ENCODE peak calls at places on chromosomes 16 and 17, in eight cellular contexts. I is tibial nerve, T is upper lobe of left lung, W is A549, D is ovary, F is transverse colon, P is H1, Y is stomach. O is an unnamed sample.

GRCh38 chr17:50364061-50364458 is 8.9 kb downstream of the MRPL27 start:
- DNase-seq in I (no peak), T (no peak), W (no peak), D (no peak), F (no peak), P (no peak), Y (no peak), O (peak)

GRCh38 chr16:84970447-84971127 is 40.7 kb downstream of the ZDHHC7 start:
- DNase-seq in I (peak), T (peak), W (peak), D (peak), F (peak), P (peak), Y (peak), O (peak)

GRCh38 chr16:22323173-22323997 is 26.2 kb downstream of the POLR3E start:
- DNase-seq in I (no peak), T (no peak), W (no peak), D (no peak), F (no peak), P (no peak), Y (no peak), O (no peak)

GRCh38 chr16:79698341-79698753 is 97.8 kb upstream of the MAF start:
- DNase-seq in I (no peak), T (no peak), W (no peak), D (peak), F (no peak), P (no peak), Y (no peak), O (peak)

GRCh38 chr17:50035930-50036329 is 20.0 kb upstream of the ITGA3 start:
- DNase-seq in I (peak), T (no peak), W (no peak), D (no peak), F (no peak), P (no peak), Y (no peak), O (no peak)

GRCh38 chr16:78065344-78065743 is 34.1 kb upstream of the WWOX start:
- DNase-seq in I (no peak), T (no peak), W (no peak), D (no peak), F (no peak), P (no peak), Y (no peak), O (no peak)

GRCh38 chr17:43309505-43310329 is 75.9 kb upstream of the RNU2-1 start:
- DNase-seq in I (no peak), T (no peak), W (no peak), D (no peak), F (no peak), P (no peak), Y (no peak), O (peak)

GRCh38 chr16:67565470-67566100 is 3.3 kb downstream of the CTCF start:
- DNase-seq in I (no peak), T (no peak), W (no peak), D (no peak), F (no peak), P (no peak), Y (no peak), O (peak)

GRCh38 chr16:71358464-71359031 is at the start of gene CALB2:
- DNase-seq in I (peak), T (peak), W (peak), D (peak), F (peak), P (peak), Y (peak), O (peak)

GRCh38 chr17:57257213-57257873 is 1.0 kb downstream of the MSI2 start:
- DNase-seq in I (no peak), T (no peak), W (no peak), D (no peak), F (peak), P (no peak), Y (no peak), O (no peak)

DNA sequence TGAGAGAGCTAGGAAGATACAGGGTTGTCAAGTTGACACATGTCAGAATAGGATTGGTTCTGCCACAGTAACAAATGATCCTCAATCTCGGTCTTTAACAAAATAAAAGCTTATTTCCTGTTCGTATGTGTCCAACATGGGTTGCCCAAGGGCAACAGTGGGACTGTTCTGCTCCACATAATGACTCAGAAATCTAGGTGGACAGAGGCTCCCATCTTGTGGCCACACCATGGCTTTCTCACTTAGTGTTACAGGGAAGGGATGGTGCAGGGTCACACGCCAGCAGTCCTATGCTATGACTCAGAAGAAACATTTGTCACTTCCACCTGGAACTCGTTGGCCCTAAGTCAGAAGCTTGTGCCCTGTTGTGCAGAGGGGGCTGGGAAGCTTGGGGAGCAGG is 364.9 kb downstream of the SNX29 start:
- DNase-seq in I (no peak), T (no peak), W (no peak), D (no peak), F (no peak), P (no peak), Y (no peak), O (no peak)
- TF ChIP-seq EP300 in I (no peak), T (no peak), W (no peak), D (no peak), F (no peak), P (no peak), Y (no peak), O (no peak)

GRCh38 chr16:57485091-57485915 is 990 bp downstream of the DOK4 start:
- DNase-seq in I (no peak), T (peak), W (no peak), D (no peak), F (peak), P (no peak), Y (peak), O (no peak)
- H3K4me3 ChIP-seq in I (peak), T (peak), W (peak), D (peak), F (peak), P (peak), Y (peak), O (peak)

GRCh38 chr16:1612320-1613111 is at the start of gene CRAMP1:
- DNase-seq in I (no peak), T (no peak), W (peak), D (no peak), F (peak), P (no peak), Y (no peak), O (peak)
- TF ChIP-seq POLR2A in I (no peak), T (no peak), W (peak), D (peak), F (no peak), P (no peak), Y (no peak), O (no peak)

DNA sequence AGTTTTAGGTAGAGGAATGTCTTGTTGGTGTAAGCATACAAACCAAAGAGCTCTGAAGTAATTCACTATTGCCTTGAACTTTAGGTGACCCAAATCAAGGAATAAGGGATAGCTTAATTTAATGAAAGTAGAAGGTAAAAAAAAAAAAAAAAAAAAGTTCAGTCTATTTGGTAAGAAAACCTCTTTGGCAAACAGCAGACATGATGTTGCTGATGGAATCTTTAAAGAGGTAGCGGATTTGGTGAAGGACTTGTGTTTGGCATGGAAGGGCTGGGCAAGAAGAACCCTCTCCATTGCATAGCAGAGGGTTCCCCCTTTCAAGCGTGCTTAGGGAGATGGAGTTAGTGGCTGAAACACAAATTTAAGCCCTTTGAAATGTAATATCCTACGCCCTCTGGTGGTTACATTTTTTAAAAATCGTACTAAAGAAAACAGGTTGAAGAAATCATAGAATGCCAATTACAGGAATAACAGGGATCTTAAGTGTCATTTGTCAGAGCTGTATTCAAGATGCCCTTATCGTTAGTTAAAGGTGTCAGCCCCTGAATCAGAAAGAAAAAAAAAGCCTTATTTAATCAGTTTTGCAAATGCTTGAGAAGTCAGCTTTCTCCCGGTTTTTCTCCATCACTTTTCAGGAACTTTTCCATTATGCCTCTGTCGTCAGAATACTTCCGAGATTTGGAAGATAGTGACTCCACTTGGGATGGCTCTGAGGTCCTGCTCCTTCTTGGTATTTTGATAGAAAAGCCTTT is 383.1 kb downstream of the KCNJ2 start:
- DNase-seq in I (no peak), T (no peak), W (peak), D (no peak), F (no peak), P (no peak), Y (no peak), O (no peak)
- TF ChIP-seq EP300 in I (no peak), T (no peak), W (no peak), D (no peak), F (no peak), P (no peak), Y (no peak), O (no peak)

GRCh38 chr17:1179635-1180433 is at the start of gene ABR:
- DNase-seq in I (no peak), T (peak), W (peak), D (peak), F (peak), P (no peak), Y (peak), O (peak)

GRCh38 chr17:1179112-1179634 is 608 bp downstream of the ABR start:
- DNase-seq in I (no peak), T (no peak), W (no peak), D (peak), F (no peak), P (no peak), Y (no peak), O (no peak)

GRCh38 chr17:1180958-1181768 is 1.4 kb upstream of the ABR start:
- DNase-seq in I (no peak), T (no peak), W (no peak), D (peak), F (no peak), P (no peak), Y (no peak), O (no peak)

GRCh38 chr17:1181769-1182137 is 2.0 kb upstream of the ABR start:
- DNase-seq in I (no peak), T (no peak), W (no peak), D (no peak), F (no peak), P (no peak), Y (no peak), O (no peak)

DNA sequence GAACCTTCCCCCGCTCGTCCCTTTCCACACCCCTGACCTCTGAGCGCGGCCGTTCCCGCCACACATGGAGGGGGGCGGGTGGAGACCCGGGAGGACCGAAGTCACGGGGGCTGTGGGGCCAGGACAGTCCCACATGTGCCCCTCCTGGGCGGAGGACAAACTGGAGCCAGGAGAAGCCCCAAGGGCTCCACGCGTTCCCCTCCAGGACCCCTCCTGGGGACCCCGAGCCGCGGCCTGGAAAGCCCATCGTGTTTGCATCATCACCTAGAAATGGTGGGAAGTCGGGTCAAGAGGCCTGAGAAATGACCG is 607 bp upstream of the ABR start:
- DNase-seq in I (no peak), T (no peak), W (no peak), D (no peak), F (no peak), P (no peak), Y (no peak), O (no peak)
- H3K4me3 ChIP-seq in I (peak), T (peak), W (peak), D (peak), F (peak), P (peak), Y (peak), O (peak)

DNA sequence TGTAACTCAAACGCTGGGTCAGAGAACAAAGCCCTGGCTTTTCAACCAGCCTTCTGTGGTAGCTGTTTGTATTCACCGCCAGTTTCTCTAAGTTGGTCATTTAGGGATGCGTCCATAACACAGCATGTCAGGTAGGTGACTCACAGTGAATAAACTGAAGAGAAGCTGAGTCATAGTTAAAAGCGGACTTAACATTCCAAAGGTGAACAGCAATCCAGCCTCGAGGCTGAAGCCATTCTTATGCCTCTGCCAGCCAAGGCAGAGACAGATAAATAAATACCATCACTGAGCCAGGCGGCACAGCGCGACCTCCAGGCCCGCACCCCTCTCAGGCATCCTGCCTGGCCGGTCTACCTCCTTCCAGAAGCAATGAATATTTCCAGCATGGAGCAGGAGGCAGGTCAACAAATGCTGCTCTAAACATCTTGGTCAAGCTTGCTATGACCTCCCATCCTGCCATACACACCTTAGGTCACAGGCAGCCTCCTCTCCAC is 12.4 kb upstream of the CACNG4 start:
- DNase-seq in I (no peak), T (peak), W (peak), D (no peak), F (peak), P (peak), Y (peak), O (no peak)
- TF ChIP-seq POLR2A in I (no peak), T (no peak), W (no peak), D (no peak), F (no peak), P (no peak), Y (no peak), O (no peak)

DNA sequence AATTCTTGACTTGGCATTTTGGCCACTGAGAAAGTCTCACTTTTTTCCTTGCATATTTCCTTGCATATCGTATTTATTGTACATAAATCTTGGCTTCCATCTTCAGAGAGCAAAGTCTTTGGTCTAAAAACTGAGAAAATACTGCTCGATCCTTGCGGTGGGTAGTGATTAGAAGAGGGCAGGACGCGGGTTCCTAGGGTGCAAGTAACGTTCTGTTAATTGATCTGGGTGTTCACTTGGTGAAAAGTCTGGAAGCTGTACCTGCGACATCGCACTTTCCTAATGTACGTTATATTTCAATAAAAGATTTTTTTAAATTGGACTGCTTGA is 758 bp upstream of the UBALD2 start:
- DNase-seq in I (no peak), T (no peak), W (no peak), D (no peak), F (no peak), P (no peak), Y (no peak), O (no peak)
- TF ChIP-seq EP300 in I (no peak), T (no peak), W (no peak), D (no peak), F (no peak), P (no peak), Y (no peak), O (no peak)

O was measured in sigmoid colon.